ENCODE peak calls at places on chromosomes 3 and 15, in four cellular contexts. B, R, L and Y are unnamed samples.

GRCh38 chr3:20837676-20838302 is 651.8 kb upstream of the SGO1 start:
- DNase-seq in B (no peak), R (no peak), L (no peak), Y (no peak)

GRCh38 chr3:147613710-147614109 is 204.5 kb downstream of the ZIC1 start:
- DNase-seq in B (no peak), R (no peak), L (no peak), Y (no peak)

GRCh38 chr3:196115678-196116083 is 33.8 kb upstream of the TFRC start:
- DNase-seq in B (no peak), R (no peak), L (no peak), Y (no peak)

GRCh38 chr3:37114251-37115145 is 59.9 kb downstream of the LRRFIP2 start:
- DNase-seq in B (no peak), R (peak), L (no peak), Y (no peak)

GRCh38 chr15:29268706-29269484 is 727 bp downstream of the NSMCE3 start:
- DNase-seq in B (no peak), R (no peak), L (no peak), Y (peak)

GRCh38 chr3:58637509-58637908 is 29.1 kb downstream of the FAM3D start:
- DNase-seq in B (no peak), R (no peak), L (no peak), Y (no peak)

GRCh38 chr3:64621726-64622400 is 65.9 kb downstream of the ADAMTS9 start:
- DNase-seq in B (no peak), R (no peak), L (no peak), Y (no peak)

GRCh38 chr15:63350178-63350621 is 31.4 kb downstream of the CA12 start:
- DNase-seq in B (no peak), R (no peak), L (no peak), Y (no peak)

GRCh38 chr3:9278085-9278484 is 28.6 kb upstream of the SRGAP3 start:
- DNase-seq in B (no peak), R (no peak), L (no peak), Y (no peak)

GRCh38 chr3:64906011-64906410 is 218.2 kb upstream of the ADAMTS9 start:
- DNase-seq in B (no peak), R (no peak), L (no peak), Y (no peak)

GRCh38 chr3:54146383-54147239 is 24.3 kb downstream of the CACNA2D3 start:
- DNase-seq in B (peak), R (no peak), L (no peak), Y (no peak)

GRCh38 chr3:141050913-141051632 is at the start of gene SPSB4:
- DNase-seq in B (peak), R (no peak), L (no peak), Y (no peak)

GRCh38 chr3:134327594-134327975 is 46.7 kb downstream of the AMOTL2 start:
- DNase-seq in B (no peak), R (no peak), L (no peak), Y (no peak)

GRCh38 chr15:81293728-81294500 is 30.0 kb downstream of the STARD5 start:
- DNase-seq in B (no peak), R (no peak), L (peak), Y (peak)

GRCh38 chr3:30511524-30512278 is 94.7 kb upstream of the TGFBR2 start:
- DNase-seq in B (no peak), R (peak), L (no peak), Y (no peak)

GRCh38 chr15:60651155-60651554 is 172.2 kb upstream of the ICE2 start:
- DNase-seq in B (no peak), R (no peak), L (no peak), Y (no peak)

GRCh38 chr15:88990185-88990679 is 77.1 kb upstream of the MFGE8 start:
- DNase-seq in B (no peak), R (no peak), L (no peak), Y (no peak)

GRCh38 chr3:72651498-72651897 is 196.7 kb downstream of the SHQ1 start:
- DNase-seq in B (no peak), R (no peak), L (no peak), Y (no peak)

GRCh38 chr3:35932995-35933394 is 293.7 kb downstream of the ARPP21 start:
- DNase-seq in B (no peak), R (peak), L (no peak), Y (no peak)

GRCh38 chr15:37253877-37254276 is 153.5 kb upstream of the MEIS2 start:
- DNase-seq in B (no peak), R (no peak), L (no peak), Y (no peak)

GRCh38 chr3:158313344-158313927 is 203.5 kb downstream of the RSRC1 start:
- DNase-seq in B (no peak), R (no peak), L (no peak), Y (no peak)

GRCh38 chr3:14587733-14588360 is 47.7 kb upstream of the GRIP2 start:
- DNase-seq in B (no peak), R (peak), L (no peak), Y (no peak)

GRCh38 chr3:50830451-50830850 is 155.7 kb downstream of the DOCK3 start:
- DNase-seq in B (no peak), R (no peak), L (no peak), Y (no peak)

GRCh38 chr15:100191161-100191560 is 150.6 kb downstream of the ADAMTS17 start:
- DNase-seq in B (no peak), R (no peak), L (no peak), Y (no peak)

GRCh38 chr3:78941587-78941986 is 826.2 kb downstream of the ROBO1 start:
- DNase-seq in B (no peak), R (peak), L (no peak), Y (no peak)